ENCODE peak calls at places on chromosomes 11 and 22, in seven cellular contexts. Z is LoVo, T is AG04450, B is Daoy, O is HuH-7.5, G is mesenteric fat pad, X is Panc1. S is an unnamed sample.

GRCh38 chr11:122556605-122557004 is 98.9 kb upstream of the UBASH3B start:
- DNase-seq in Z (no peak), T (no peak), B (no peak), O (no peak), G (no peak), X (no peak), S (no peak)

GRCh38 chr11:124662111-124662510 is 11.4 kb downstream of the SIAE start:
- DNase-seq in Z (no peak), T (no peak), B (no peak), O (no peak), G (no peak), X (no peak), S (no peak)

GRCh38 chr11:1742371-1742770 is 8.0 kb downstream of the IFITM10 start:
- DNase-seq in Z (no peak), T (no peak), B (no peak), O (no peak), G (peak), X (no peak), S (peak)

GRCh38 chr22:44359496-44360110 is 46.9 kb upstream of the SHISAL1 start:
- DNase-seq in Z (no peak), T (no peak), B (no peak), O (no peak), G (no peak), X (no peak), S (peak)

GRCh38 chr11:9263840-9264380 is 1.2 kb downstream of the DENND5A start:
- DNase-seq in Z (no peak), T (no peak), B (peak), O (no peak), G (no peak), X (no peak), S (no peak)

GRCh38 chr11:127627629-127628462 is 627.3 kb upstream of the KIRREL3 start:
- DNase-seq in Z (peak), T (no peak), B (peak), O (no peak), G (no peak), X (no peak), S (peak)

GRCh38 chr22:45318168-45318557 is 8.4 kb downstream of the FAM118A start:
- DNase-seq in Z (no peak), T (peak), B (peak), O (no peak), G (no peak), X (no peak), S (no peak)

GRCh38 chr22:19933328-19934241 is 8.0 kb upstream of the COMT start:
- DNase-seq in Z (no peak), T (no peak), B (no peak), O (no peak), G (no peak), X (no peak), S (peak)

GRCh38 chr11:132244871-132245557 is 874.6 kb downstream of the NTM start:
- DNase-seq in Z (no peak), T (no peak), B (no peak), O (no peak), G (no peak), X (no peak), S (no peak)

GRCh38 chr22:31921106-31921505 is 23.2 kb upstream of the YWHAH start:
- DNase-seq in Z (no peak), T (no peak), B (no peak), O (no peak), G (no peak), X (no peak), S (no peak)

GRCh38 chr22:46528121-46528610 is 9.3 kb downstream of the CELSR1 start:
- DNase-seq in Z (peak), T (no peak), B (peak), O (peak), G (no peak), X (no peak), S (no peak)

GRCh38 chr22:48581821-48582469 is 1245.7 kb downstream of the BRD1 start:
- DNase-seq in Z (no peak), T (no peak), B (no peak), O (no peak), G (no peak), X (no peak), S (no peak)

GRCh38 chr11:106457727-106458126 is 380.3 kb downstream of the AASDHPPT start:
- DNase-seq in Z (no peak), T (peak), B (peak), O (no peak), G (no peak), X (no peak), S (no peak)

GRCh38 chr11:107183963-107184362 is 165.7 kb upstream of the GUCY1A2 start:
- DNase-seq in Z (no peak), T (no peak), B (no peak), O (no peak), G (no peak), X (no peak), S (no peak)

S was measured in right lobe of liver.